ENCODE peak calls at places on chromosomes 6 and 20, in five cellular contexts. Q is prostate gland, D is uterus, S is cardiac fibroblast, R is coronary artery. K is an unnamed sample.

GRCh38 chr20:50625986-50626677 is 65.2 kb downstream of the RIPOR3 start:
- DNase-seq in Q (no peak), D (peak; percentile 76), S (peak; percentile 67), R (no peak), K (peak; percentile 69)

GRCh38 chr6:99846021-99846420 is 148.0 kb downstream of the MCHR2 start:
- DNase-seq in Q (no peak), D (no peak), S (no peak), R (no peak), K (no peak)

GRCh38 chr6:74574794-74575193 is 631.1 kb downstream of the COL12A1 start:
- DNase-seq in Q (no peak), D (no peak), S (peak; percentile 64), R (no peak), K (peak; percentile 15)

GRCh38 chr20:52192296-52193007 is 873 bp upstream of the ZFP64 start:
- DNase-seq in Q (no peak), D (peak; percentile 17), S (peak; percentile 13), R (no peak), K (peak; percentile 11)

GRCh38 chr6:1409774-1410465 is 20.5 kb downstream of the FOXF2 start:
- DNase-seq in Q (no peak), D (no peak), S (no peak), R (no peak), K (no peak)

GRCh38 chr6:10384719-10385511 is 30.0 kb downstream of the TFAP2A start:
- DNase-seq in Q (no peak), D (no peak), S (no peak), R (no peak), K (no peak)

GRCh38 chr6:150233797-150234399 is 91.1 kb downstream of the PPP1R14C start:
- DNase-seq in Q (no peak), D (no peak), S (no peak), R (no peak), K (no peak)

GRCh38 chr6:5499644-5500306 is 238.5 kb downstream of the FARS2 start:
- DNase-seq in Q (no peak), D (no peak), S (peak; percentile 77), R (no peak), K (peak; percentile 72)

GRCh38 chr20:25017257-25017803 is 24.8 kb upstream of the APMAP start:
- DNase-seq in Q (peak; percentile 98), D (no peak), S (no peak), R (no peak), K (no peak)

GRCh38 chr6:6622557-6622956 is 34.0 kb downstream of the LY86 start:
- DNase-seq in Q (no peak), D (no peak), S (no peak), R (no peak), K (no peak)

GRCh38 chr6:6620752-6621151 is 32.2 kb downstream of the LY86 start:
- DNase-seq in Q (no peak), D (no peak), S (no peak), R (no peak), K (no peak)

GRCh38 chr6:6624269-6624668 is 35.7 kb downstream of the LY86 start:
- DNase-seq in Q (no peak), D (no peak), S (no peak), R (no peak), K (no peak)

GRCh38 chr6:6626227-6626626 is 37.7 kb downstream of the LY86 start:
- DNase-seq in Q (no peak), D (no peak), S (no peak), R (no peak), K (no peak)

DNA sequence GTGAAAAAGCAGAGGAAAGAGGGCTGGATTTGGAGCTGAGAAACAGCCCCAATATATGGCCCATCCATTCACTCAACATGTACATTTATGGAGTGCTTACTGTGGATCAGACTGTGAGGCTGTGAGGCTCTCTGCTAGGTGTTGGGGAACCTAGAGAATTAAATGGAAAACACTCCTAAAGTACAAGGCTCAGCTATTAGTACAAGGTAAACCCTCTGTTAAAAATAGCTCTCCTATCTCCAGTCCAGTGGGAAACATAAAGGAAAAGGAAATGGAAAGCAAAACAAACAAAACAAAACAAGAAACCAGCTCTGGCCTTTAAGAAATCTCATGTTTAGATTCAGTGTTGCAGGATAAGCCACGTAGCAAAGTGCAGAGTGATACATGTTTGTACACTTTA is 35.0 kb downstream of the LY86 start:
- DNase-seq in Q (no peak), D (no peak), S (no peak), R (no peak), K (no peak)
- TF ChIP-seq CTCF in Q (no peak), D (no peak), S (no peak), R (no peak), K (no peak)

DNA sequence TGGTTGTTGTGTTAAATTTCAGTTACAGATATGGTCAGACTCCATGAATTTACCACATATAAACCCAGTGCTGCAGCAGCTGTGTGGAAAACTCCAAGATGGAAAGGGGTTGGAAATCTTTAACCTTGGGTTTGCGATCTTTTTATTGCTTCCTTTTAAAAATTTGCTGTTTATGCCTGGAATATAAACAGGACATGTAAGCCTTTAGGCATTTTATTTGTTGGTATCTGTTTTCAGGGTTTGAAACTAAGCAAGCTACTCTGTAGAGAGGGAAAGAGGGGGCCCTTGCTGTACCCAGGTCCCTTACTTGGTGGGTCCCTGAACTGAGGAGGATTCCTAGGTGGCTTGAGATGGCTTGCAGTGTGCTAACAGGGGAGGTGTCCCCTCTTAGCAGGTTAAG is 800 bp downstream of the PKIG start:
- DNase-seq in Q (no peak), D (no peak), S (no peak), R (no peak), K (no peak)
- H3K4me3 ChIP-seq in Q (peak overlapping the region; percentile 24), D (peak overlapping the region; percentile 44), S (peak overlapping the region; percentile 65), R (peak overlapping the region; percentile 65), K (peak overlapping the region; percentile 67)

GRCh38 chr6:166442131-166442530 is 59.4 kb upstream of the MPC1 start:
- DNase-seq in Q (no peak), D (no peak), S (no peak), R (no peak), K (no peak)

GRCh38 chr6:166440729-166441128 is 58.0 kb upstream of the MPC1 start:
- DNase-seq in Q (no peak), D (no peak), S (no peak), R (no peak), K (no peak)

GRCh38 chr6:166441641-166442078 is 58.9 kb upstream of the MPC1 start:
- DNase-seq in Q (no peak), D (no peak), S (no peak), R (no peak), K (no peak)

GRCh38 chr6:166444446-166444845 is 61.7 kb upstream of the MPC1 start:
- DNase-seq in Q (no peak), D (no peak), S (no peak), R (no peak), K (no peak)

GRCh38 chr6:166443166-166443565 is 60.4 kb upstream of the MPC1 start:
- DNase-seq in Q (no peak), D (no peak), S (no peak), R (no peak), K (no peak)
- TF ChIP-seq CTCF in Q (no peak), D (no peak), S (no peak), R (no peak), K (no peak)

GRCh38 chr20:64048402-64049044 is 916 bp downstream of the SOX18 start:
- DNase-seq in Q (no peak), D (no peak), S (no peak), R (no peak), K (no peak)

GRCh38 chr20:64047968-64048401 is 1.5 kb downstream of the SOX18 start:
- DNase-seq in Q (no peak), D (no peak), S (no peak), R (no peak), K (no peak)

GRCh38 chr20:64049887-64050260 is 435 bp upstream of the SOX18 start:
- DNase-seq in Q (no peak), D (no peak), S (no peak), R (no peak), K (no peak)

GRCh38 chr20:64050261-64051032 is 1.0 kb upstream of the SOX18 start:
- DNase-seq in Q (no peak), D (no peak), S (no peak), R (no peak), K (no peak)

GRCh38 chr20:64049060-64049886 is at the start of gene SOX18:
- DNase-seq in Q (no peak), D (no peak), S (peak; percentile 29), R (no peak), K (peak; percentile 18)
- H3K4me3 ChIP-seq in Q (peak within 1 kb of the TSS; percentile 18), D (no peak within 1 kb of the TSS), S (no peak within 1 kb of the TSS), R (peak within 1 kb of the TSS; percentile 69), K (peak within 1 kb of the TSS; percentile 31)

GRCh38 chr6:115594894-115595293 is 465.8 kb downstream of the FRK start:
- DNase-seq in Q (no peak), D (no peak), S (no peak), R (no peak), K (no peak)
- TF ChIP-seq CTCF in Q (no peak), D (no peak), S (no peak), R (no peak), K (no peak)

GRCh38 chr6:152201134-152201533 is 393.7 kb downstream of the ESR1 start:
- DNase-seq in Q (no peak), D (no peak), S (no peak), R (no peak), K (no peak)
- H3K4me3 ChIP-seq in Q (no peak overlapping the region), D (no peak overlapping the region), S (no peak overlapping the region), R (no peak overlapping the region), K (no peak overlapping the region)

GRCh38 chr20:41151134-41151869 is 14.0 kb downstream of the PLCG1 start:
- DNase-seq in Q (no peak), D (no peak), S (no peak), R (no peak), K (no peak)

GRCh38 chr20:41150664-41151063 is 13.3 kb downstream of the PLCG1 start:
- DNase-seq in Q (no peak), D (no peak), S (peak; percentile 23), R (no peak), K (no peak)

GRCh38 chr20:41145821-41146620 is 8.7 kb downstream of the PLCG1 start:
- DNase-seq in Q (peak; percentile 81), D (no peak), S (peak; percentile 30), R (no peak), K (peak; percentile 58)

GRCh38 chr20:41149679-41150131 is 12.4 kb downstream of the PLCG1 start:
- DNase-seq in Q (no peak), D (no peak), S (peak; percentile 57), R (no peak), K (peak; percentile 77)

GRCh38 chr20:41148956-41149355 is 11.6 kb downstream of the PLCG1 start:
- DNase-seq in Q (no peak), D (no peak), S (no peak), R (no peak), K (no peak)
- TF ChIP-seq CTCF in Q (no peak), D (no peak), S (no peak), R (no peak), K (no peak)

DNA sequence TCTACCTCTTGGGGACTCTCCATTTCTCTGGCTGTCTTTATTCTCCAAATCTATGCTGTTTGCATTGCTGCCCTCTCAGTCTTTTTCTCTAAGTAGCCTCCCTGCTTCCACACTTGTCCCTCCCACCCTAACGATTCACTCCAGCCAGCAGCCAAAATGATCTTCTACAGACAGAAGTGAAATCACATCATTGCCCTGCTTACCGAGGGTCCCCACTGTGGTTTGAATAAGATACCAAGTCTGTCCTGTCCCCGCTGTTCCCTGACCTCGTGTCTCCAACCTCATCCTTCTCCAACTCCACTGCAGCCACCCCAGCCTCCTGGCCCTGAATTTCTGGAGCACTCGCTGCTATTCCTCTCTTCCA is 11.5 kb upstream of the OCSTAMP start:
- DNase-seq in Q (no peak), D (no peak), S (no peak), R (no peak), K (no peak)
- H3K4me3 ChIP-seq in Q (no peak overlapping the region), D (peak overlapping the region; percentile 1), S (no peak overlapping the region), R (peak overlapping the region; percentile 62), K (peak overlapping the region; percentile 44)

GRCh38 chr6:12147557-12148316 is 135.6 kb downstream of the HIVEP1 start:
- DNase-seq in Q (no peak), D (no peak), S (peak; percentile 32), R (no peak), K (peak; percentile 27)
- TF ChIP-seq CTCF in Q (no peak), D (no peak), S (peak; percentile 39), R (no peak), K (peak; percentile 39)

K was measured in fibroblast of the aortic adventitia.